ENCODE peak calls at places on chromosomes 5 and 9, in nine cellular contexts. Q, E, Z, S, I, B, H, R and O are unnamed samples.

GRCh38 chr9:4964540-4964939 is 20.5 kb upstream of the JAK2 start:
- DNase-seq in H (no peak), E (no peak), I (peak; percentile 69), Q (no peak), S (no peak), B (peak; percentile 40), Z (no peak), R (no peak), O (no peak)

GRCh38 chr9:133713211-133713959 is 24.8 kb downstream of the SARDH start:
- DNase-seq in Z (no peak), B (no peak), H (peak; percentile 29), I (no peak), Q (no peak), E (no peak), S (no peak), R (no peak), O (no peak)

GRCh38 chr9:3527653-3527960 is 1.8 kb upstream of the RFX3 start:
- DNase-seq in R (no peak), E (no peak), Q (no peak), I (no peak), B (no peak), S (no peak), Z (no peak), H (peak; percentile 19), O (no peak)

GRCh38 chr9:114008667-114009410 is 69.3 kb downstream of the AMBP start:
- DNase-seq in S (no peak), B (no peak), H (no peak), Q (no peak), Z (no peak), E (no peak), R (no peak), I (no peak), O (no peak)

GRCh38 chr5:6703791-6704190 is 9.4 kb upstream of the TENT4A start:
- DNase-seq in R (no peak), E (no peak), B (peak; percentile 51), Z (no peak), Q (no peak), I (no peak), H (no peak), S (no peak), O (no peak)

GRCh38 chr9:69122086-69122390 is 52.0 kb upstream of the TJP2 start:
- DNase-seq in H (no peak), Q (no peak), E (peak; percentile 74), Z (peak; percentile 86), B (peak; percentile 82), S (peak; percentile 68), I (peak; percentile 77), R (peak; percentile 75), O (peak; percentile 48)

GRCh38 chr9:911003-911402 is 65.5 kb upstream of the DMRT3 start:
- DNase-seq in Q (no peak), R (peak; percentile 64), H (peak; percentile 18), S (no peak), Z (no peak), I (no peak), B (no peak), E (peak; percentile 14), O (no peak)

GRCh38 chr9:136769710-136770191 is 5.4 kb upstream of the LCN15 start:
- DNase-seq in Q (no peak), E (peak; percentile 96), Z (peak; percentile 28), B (peak; percentile 50), R (peak; percentile 90), S (no peak), I (peak; percentile 87), H (peak; percentile 51), O (peak; percentile 44)

GRCh38 chr9:97907051-97907450 is 15.2 kb downstream of the TRMO start:
- DNase-seq in R (no peak), Q (no peak), H (peak; percentile 15), Z (no peak), I (no peak), E (no peak), B (no peak), S (no peak), O (no peak)

GRCh38 chr5:170411100-170411499 is 21.9 kb upstream of the KCNMB1 start:
- DNase-seq in Z (peak; percentile 21), S (no peak), I (no peak), Q (no peak), R (no peak), B (no peak), H (peak; percentile 28), E (no peak), O (no peak)

GRCh38 chr9:99109522-99109921 is 4.6 kb downstream of the TGFBR1 start:
- DNase-seq in E (no peak), R (no peak), S (no peak), Q (no peak), Z (no peak), B (peak; percentile 69), I (no peak), H (no peak), O (no peak)

GRCh38 chr5:38926121-38926520 is 80.3 kb downstream of the OSMR start:
- DNase-seq in S (no peak), E (no peak), I (no peak), B (peak; percentile 77), H (no peak), Z (no peak), R (no peak), Q (no peak), O (no peak)

GRCh38 chr5:41232797-41233196 is 19.5 kb upstream of the C6 start:
- DNase-seq in H (no peak), Q (no peak), S (no peak), I (no peak), Z (no peak), B (no peak), E (no peak), R (no peak), O (no peak)

DNA sequence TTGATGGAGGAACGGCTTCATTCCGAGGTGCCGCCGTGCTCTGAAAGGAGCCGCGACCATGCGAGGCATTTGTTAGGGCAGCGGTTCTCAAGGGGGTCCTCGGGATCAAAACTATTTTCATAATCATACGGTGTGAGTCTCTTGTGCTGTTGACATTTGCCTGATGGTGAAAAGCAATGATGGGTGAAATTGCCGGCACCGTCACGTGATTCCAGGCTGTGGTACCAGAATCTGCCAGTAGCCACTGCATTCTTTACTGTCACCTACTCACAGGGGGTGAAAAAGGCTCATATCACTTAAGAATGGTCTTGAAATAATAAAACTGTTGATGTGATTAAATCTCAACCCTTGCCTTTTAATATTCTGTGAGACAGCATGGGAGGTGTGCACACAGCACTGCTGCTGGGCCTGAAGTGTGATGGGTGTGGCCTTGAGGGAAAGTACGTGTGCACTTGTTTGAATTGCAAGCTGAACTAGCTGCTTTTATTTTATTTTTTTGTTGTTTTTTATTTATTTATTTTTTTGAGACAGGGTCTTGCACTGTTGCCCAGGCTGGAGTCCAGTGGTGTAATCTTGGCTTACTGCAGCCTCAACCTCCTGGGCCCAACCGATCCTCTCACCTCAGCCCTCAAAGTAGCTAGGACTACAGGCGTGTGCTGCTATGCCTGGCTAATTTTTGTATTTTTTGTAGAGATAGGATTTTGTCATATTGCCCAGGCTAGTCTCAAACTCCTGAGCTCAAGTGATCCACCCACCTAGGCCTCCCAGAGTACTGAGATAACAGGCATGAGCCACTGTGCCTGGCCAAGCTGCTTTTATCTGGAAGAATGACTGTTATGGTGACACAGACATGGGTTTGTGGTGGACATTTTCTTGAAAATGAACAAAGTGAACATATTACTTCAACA is 58.8 kb downstream of the GPR107 start:
- DNase-seq in I (no peak), S (no peak), E (no peak), H (no peak), B (no peak), R (no peak), Q (no peak), Z (no peak), O (no peak)
- TF ChIP-seq EZH2phosphoT487 in I (no peak), S (no peak), E (no peak), H (no peak), B (no peak), R (no peak), Q (no peak), Z (no peak), O (no peak)

GRCh38 chr5:95533761-95534160 is 21.0 kb downstream of the SKIC3 start:
- DNase-seq in Z (no peak), I (no peak), R (no peak), H (no peak), S (no peak), Q (no peak), E (no peak), B (peak; percentile 48), O (no peak)

GRCh38 chr5:95533106-95533505 is 21.7 kb downstream of the SKIC3 start:
- DNase-seq in I (no peak), H (no peak), B (peak; percentile 32), E (no peak), R (peak; percentile 57), S (no peak), Z (no peak), Q (no peak), O (no peak)

GRCh38 chr5:95530441-95530840 is 24.3 kb downstream of the SKIC3 start:
- DNase-seq in I (no peak), R (peak; percentile 13), E (no peak), H (no peak), Z (no peak), Q (no peak), B (peak; percentile 98), S (peak; percentile 15), O (peak; percentile 28)

GRCh38 chr5:95531491-95531890 is 23.3 kb downstream of the SKIC3 start:
- DNase-seq in I (no peak), E (no peak), S (no peak), Z (no peak), B (no peak), Q (no peak), H (no peak), R (no peak), O (no peak)

DNA sequence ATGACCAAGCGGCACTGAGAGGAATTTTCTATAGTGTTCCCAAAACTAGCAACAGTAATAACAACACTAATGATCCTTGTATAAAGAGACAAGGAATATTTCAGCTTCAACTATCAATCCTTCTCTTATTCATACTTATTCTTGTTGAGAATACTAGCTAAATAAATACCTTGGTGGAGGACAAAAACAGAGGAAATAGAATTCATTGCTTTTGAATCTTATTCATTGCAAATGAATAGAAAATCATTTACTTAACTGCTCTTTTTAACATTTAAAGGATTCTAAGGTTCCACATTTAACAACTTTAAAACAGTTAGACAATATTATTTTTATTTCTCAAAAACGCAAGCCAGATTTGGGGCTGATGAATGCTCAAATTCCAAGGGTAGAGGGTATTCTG is 22.4 kb downstream of the SKIC3 start:
- DNase-seq in S (no peak), B (no peak), Z (no peak), R (no peak), E (no peak), I (no peak), H (no peak), Q (no peak), O (no peak)
- H3K36me3 ChIP-seq in S (peaks cover 7% of the 10 kb centered on the region), B (peaks cover 29% of the 10 kb centered on the region), Z (peaks cover 9% of the 10 kb centered on the region), R (no peaks in the 10 kb centered on the region), E (peaks cover 84% of the 10 kb centered on the region), I (peaks cover 11% of the 10 kb centered on the region), H (peaks cover 86% of the 10 kb centered on the region), Q (peaks cover 9% of the 10 kb centered on the region), O (peaks cover 12% of the 10 kb centered on the region)

GRCh38 chr5:65326912-65327311 is 154.8 kb downstream of the ADAMTS6 start:
- DNase-seq in I (peak; percentile 16), Z (no peak), R (peak; percentile 33), E (no peak), H (no peak), B (peak; percentile 41), S (no peak), Q (no peak), O (peak; percentile 4)
- TF ChIP-seq EZH2phosphoT487 in I (no peak), Z (no peak), R (no peak), E (no peak), H (no peak), B (no peak), S (no peak), Q (no peak), O (no peak)

DNA sequence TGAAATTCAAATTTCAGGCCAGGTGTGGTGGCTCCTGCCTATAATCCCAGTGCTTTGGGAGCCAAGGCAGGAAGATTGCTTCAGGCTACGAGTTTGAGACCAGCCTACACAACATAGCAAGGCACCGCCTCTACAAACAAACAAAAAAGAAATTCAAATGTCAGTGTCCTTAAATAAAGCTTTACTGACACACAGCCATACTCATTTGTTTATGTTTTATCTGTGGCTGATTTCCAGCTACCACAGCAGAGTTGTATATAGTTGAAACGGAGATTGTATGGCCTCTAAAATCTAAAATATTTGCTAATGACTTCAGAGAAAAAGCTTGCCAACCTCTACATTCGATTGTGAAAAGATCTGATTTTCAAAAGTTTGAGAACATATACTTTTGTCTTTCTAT is 15.4 kb downstream of the SHLD3 start:
- DNase-seq in Z (no peak), B (no peak), Q (no peak), E (no peak), I (no peak), R (no peak), S (no peak), H (no peak), O (no peak)
- H3K36me3 ChIP-seq in Z (peaks cover 4% of the 10 kb centered on the region), B (peaks cover 24% of the 10 kb centered on the region), Q (peaks cover 3% of the 10 kb centered on the region), E (peaks cover 27% of the 10 kb centered on the region), I (peaks cover 12% of the 10 kb centered on the region), R (peaks cover 7% of the 10 kb centered on the region), S (peaks cover 4% of the 10 kb centered on the region), H (peaks cover 58% of the 10 kb centered on the region), O (no peaks in the 10 kb centered on the region)